ENCODE peak calls at places on chromosomes 1 and 21, in five cellular contexts. One of them, this sample, is unnamed.

GRCh38 chr1:199743227-199743626 is 284.3 kb upstream of the NR5A2 start:
- DNase-seq in A549: no peak
- DNase-seq in GM13977: no peak
- DNase-seq in left ventricle myocardium inferior: no peak
- DNase-seq in IMR-90: peak
- DNase-seq in this sample: no peak

GRCh38 chr1:234571692-234572091 is 38.3 kb downstream of the IRF2BP2 start:
- DNase-seq in IMR-90: no peak
- DNase-seq in GM13977: no peak
- DNase-seq in left ventricle myocardium inferior: no peak
- DNase-seq in A549: no peak
- DNase-seq in this sample: no peak

GRCh38 chr1:29227511-29227910 is 3.2 kb downstream of the MECR start:
- DNase-seq in IMR-90: no peak
- DNase-seq in GM13977: no peak
- DNase-seq in left ventricle myocardium inferior: no peak
- DNase-seq in A549: no peak
- DNase-seq in this sample: no peak

GRCh38 chr1:233614173-233614742 is 352 bp downstream of the KCNK1 start:
- DNase-seq in left ventricle myocardium inferior: peak
- DNase-seq in IMR-90: peak
- DNase-seq in A549: peak
- DNase-seq in GM13977: peak
- DNase-seq in this sample: peak

GRCh38 chr1:3409737-3410434 is 44.6 kb upstream of the ARHGEF16 start:
- DNase-seq in GM13977: no peak
- DNase-seq in left ventricle myocardium inferior: peak
- DNase-seq in IMR-90: peak
- DNase-seq in A549: peak
- DNase-seq in this sample: peak

GRCh38 chr1:81151300-81151699 is 649.4 kb upstream of the ADGRL2 start:
- DNase-seq in IMR-90: peak
- DNase-seq in left ventricle myocardium inferior: no peak
- DNase-seq in A549: no peak
- DNase-seq in GM13977: no peak
- DNase-seq in this sample: no peak

GRCh38 chr1:26780344-26780957 is 7.3 kb upstream of the PIGV start:
- DNase-seq in IMR-90: no peak
- DNase-seq in left ventricle myocardium inferior: no peak
- DNase-seq in A549: no peak
- DNase-seq in GM13977: no peak
- DNase-seq in this sample: no peak

GRCh38 chr1:65042467-65042866 is 76.1 kb upstream of the JAK1 start:
- DNase-seq in A549: no peak
- DNase-seq in IMR-90: no peak
- DNase-seq in GM13977: no peak
- DNase-seq in left ventricle myocardium inferior: no peak
- DNase-seq in this sample: no peak

GRCh38 chr1:201171063-201172036 is 17.1 kb upstream of the TMEM9 start:
- DNase-seq in IMR-90: peak
- DNase-seq in GM13977: peak
- DNase-seq in A549: peak
- DNase-seq in left ventricle myocardium inferior: peak
- DNase-seq in this sample: peak

GRCh38 chr1:100481320-100481719 is 56.6 kb upstream of the GPR88 start:
- DNase-seq in IMR-90: no peak
- DNase-seq in left ventricle myocardium inferior: no peak
- DNase-seq in GM13977: no peak
- DNase-seq in A549: no peak
- DNase-seq in this sample: no peak

GRCh38 chr1:6627031-6627430 is 2.4 kb downstream of the THAP3 start:
- DNase-seq in left ventricle myocardium inferior: no peak
- DNase-seq in IMR-90: no peak
- DNase-seq in GM13977: no peak
- DNase-seq in A549: no peak
- DNase-seq in this sample: no peak

GRCh38 chr1:164718821-164719220 is 159.8 kb downstream of the PBX1 start:
- DNase-seq in A549: no peak
- DNase-seq in IMR-90: peak
- DNase-seq in GM13977: no peak
- DNase-seq in left ventricle myocardium inferior: no peak
- DNase-seq in this sample: no peak

GRCh38 chr1:42014823-42015222 is 96.1 kb upstream of the HIVEP3 start:
- DNase-seq in A549: no peak
- DNase-seq in GM13977: no peak
- DNase-seq in IMR-90: no peak
- DNase-seq in left ventricle myocardium inferior: no peak
- DNase-seq in this sample: no peak

GRCh38 chr1:39671433-39671792 is 494 bp downstream of the NT5C1A start:
- DNase-seq in left ventricle myocardium inferior: peak
- DNase-seq in IMR-90: no peak
- DNase-seq in A549: no peak
- DNase-seq in GM13977: no peak
- DNase-seq in this sample: peak

GRCh38 chr1:234592240-234592639 is 17.7 kb downstream of the IRF2BP2 start:
- DNase-seq in IMR-90: no peak
- DNase-seq in GM13977: no peak
- DNase-seq in left ventricle myocardium inferior: no peak
- DNase-seq in A549: no peak
- DNase-seq in this sample: no peak

GRCh38 chr1:171826973-171827372 is 14.3 kb upstream of the DNM3 start:
- DNase-seq in GM13977: no peak
- DNase-seq in left ventricle myocardium inferior: no peak
- DNase-seq in A549: no peak
- DNase-seq in IMR-90: no peak
- DNase-seq in this sample: no peak

GRCh38 chr1:94739521-94740061 is 80.6 kb upstream of the SLC44A3 start:
- DNase-seq in IMR-90: peak
- DNase-seq in left ventricle myocardium inferior: no peak
- DNase-seq in A549: no peak
- DNase-seq in GM13977: no peak
- DNase-seq in this sample: peak

GRCh38 chr21:25509862-25510261 is 97.4 kb downstream of the MRPL39 start:
- DNase-seq in IMR-90: no peak
- DNase-seq in GM13977: peak
- DNase-seq in A549: no peak
- DNase-seq in left ventricle myocardium inferior: no peak
- DNase-seq in this sample: no peak

GRCh38 chr1:67525053-67525760 is 95.0 kb upstream of the SERBP1 start:
- DNase-seq in left ventricle myocardium inferior: no peak
- DNase-seq in GM13977: no peak
- DNase-seq in IMR-90: no peak
- DNase-seq in A549: no peak
- DNase-seq in this sample: no peak

GRCh38 chr1:65020774-65021173 is 54.4 kb upstream of the JAK1 start:
- DNase-seq in left ventricle myocardium inferior: no peak
- DNase-seq in A549: no peak
- DNase-seq in IMR-90: peak
- DNase-seq in GM13977: no peak
- DNase-seq in this sample: no peak

GRCh38 chr1:246012271-246012854 is 494.7 kb downstream of the SMYD3 start:
- DNase-seq in left ventricle myocardium inferior: no peak
- DNase-seq in IMR-90: peak
- DNase-seq in A549: peak
- DNase-seq in GM13977: peak
- DNase-seq in this sample: no peak

GRCh38 chr1:185015598-185015997 is 29.8 kb upstream of the RNF2 start:
- DNase-seq in left ventricle myocardium inferior: no peak
- DNase-seq in GM13977: no peak
- DNase-seq in IMR-90: no peak
- DNase-seq in A549: no peak
- DNase-seq in this sample: no peak

GRCh38 chr1:182855886-182856285 is 16.7 kb downstream of the DHX9 start:
- DNase-seq in left ventricle myocardium inferior: no peak
- DNase-seq in GM13977: no peak
- DNase-seq in IMR-90: no peak
- DNase-seq in A549: no peak
- DNase-seq in this sample: no peak

GRCh38 chr1:32215629-32216505 is 6.3 kb downstream of the TMEM234 start:
- DNase-seq in GM13977: peak
- DNase-seq in A549: peak
- DNase-seq in IMR-90: peak
- DNase-seq in left ventricle myocardium inferior: peak
- DNase-seq in this sample: no peak

GRCh38 chr1:36384542-36385409 is 948 bp downstream of the STK40 start:
- DNase-seq in A549: no peak
- DNase-seq in IMR-90: no peak
- DNase-seq in left ventricle myocardium inferior: peak
- DNase-seq in GM13977: no peak
- DNase-seq in this sample: peak

GRCh38 chr1:76015478-76016103 is 59.0 kb upstream of the ST6GALNAC3 start:
- DNase-seq in GM13977: no peak
- DNase-seq in left ventricle myocardium inferior: no peak
- DNase-seq in A549: no peak
- DNase-seq in IMR-90: no peak
- DNase-seq in this sample: no peak

GRCh38 chr1:87951852-87952251 is 623.2 kb downstream of the LMO4 start:
- DNase-seq in GM13977: no peak
- DNase-seq in A549: no peak
- DNase-seq in IMR-90: peak
- DNase-seq in left ventricle myocardium inferior: no peak
- DNase-seq in this sample: no peak

GRCh38 chr21:28332796-28333195 is 659.9 kb downstream of the LTN1 start:
- DNase-seq in A549: no peak
- DNase-seq in GM13977: no peak
- DNase-seq in left ventricle myocardium inferior: no peak
- DNase-seq in IMR-90: no peak
- DNase-seq in this sample: no peak

GRCh38 chr1:41683681-41684500 is 199.4 kb upstream of the EDN2 start:
- DNase-seq in IMR-90: peak
- DNase-seq in left ventricle myocardium inferior: no peak
- DNase-seq in A549: no peak
- DNase-seq in GM13977: no peak
- DNase-seq in this sample: no peak

GRCh38 chr1:203661572-203661971 is 34.9 kb downstream of the ATP2B4 start:
- DNase-seq in left ventricle myocardium inferior: peak
- DNase-seq in IMR-90: no peak
- DNase-seq in GM13977: no peak
- DNase-seq in A549: no peak
- DNase-seq in this sample: peak

GRCh38 chr1:45976623-45977022 is 155.8 kb downstream of the PIK3R3 start:
- DNase-seq in left ventricle myocardium inferior: no peak
- DNase-seq in GM13977: no peak
- DNase-seq in IMR-90: no peak
- DNase-seq in A549: no peak
- DNase-seq in this sample: no peak

GRCh38 chr1:9827558-9828185 is 3.9 kb upstream of the CLSTN1 start:
- DNase-seq in left ventricle myocardium inferior: no peak
- DNase-seq in A549: peak
- DNase-seq in IMR-90: no peak
- DNase-seq in GM13977: no peak
- DNase-seq in this sample: no peak
- TF ChIP-seq CTCF in left ventricle myocardium inferior: peak
- TF ChIP-seq CTCF in A549: no peak
- TF ChIP-seq CTCF in IMR-90: peak
- TF ChIP-seq CTCF in GM13977: no peak
- TF ChIP-seq CTCF in this sample: no peak

GRCh38 chr1:84603941-84604830 is 29.9 kb upstream of the CTBS start:
- DNase-seq in left ventricle myocardium inferior: peak
- DNase-seq in IMR-90: peak
- DNase-seq in GM13977: no peak
- DNase-seq in A549: no peak
- DNase-seq in this sample: peak
- TF ChIP-seq CTCF in left ventricle myocardium inferior: peak
- TF ChIP-seq CTCF in IMR-90: peak
- TF ChIP-seq CTCF in GM13977: no peak
- TF ChIP-seq CTCF in A549: no peak
- TF ChIP-seq CTCF in this sample: peak

GRCh38 chr21:41381731-41382130 is 19.9 kb downstream of the MX2 start:
- DNase-seq in A549: no peak
- DNase-seq in IMR-90: no peak
- DNase-seq in GM13977: no peak
- DNase-seq in left ventricle myocardium inferior: no peak
- DNase-seq in this sample: no peak

GRCh38 chr21:41377715-41378114 is 15.9 kb downstream of the MX2 start:
- DNase-seq in left ventricle myocardium inferior: no peak
- DNase-seq in GM13977: no peak
- DNase-seq in A549: no peak
- DNase-seq in IMR-90: no peak
- DNase-seq in this sample: no peak

GRCh38 chr21:41379901-41380300 is 18.1 kb downstream of the MX2 start:
- DNase-seq in IMR-90: no peak
- DNase-seq in left ventricle myocardium inferior: no peak
- DNase-seq in A549: no peak
- DNase-seq in GM13977: no peak
- DNase-seq in this sample: no peak

GRCh38 chr21:41375875-41376274 is 14.0 kb downstream of the MX2 start:
- DNase-seq in GM13977: no peak
- DNase-seq in A549: no peak
- DNase-seq in left ventricle myocardium inferior: no peak
- DNase-seq in IMR-90: no peak
- DNase-seq in this sample: no peak

GRCh38 chr21:41378849-41379248 is 17.0 kb downstream of the MX2 start:
- DNase-seq in IMR-90: no peak
- DNase-seq in A549: no peak
- DNase-seq in GM13977: no peak
- DNase-seq in left ventricle myocardium inferior: no peak
- DNase-seq in this sample: no peak
- TF ChIP-seq CTCF in IMR-90: no peak
- TF ChIP-seq CTCF in A549: no peak
- TF ChIP-seq CTCF in GM13977: no peak
- TF ChIP-seq CTCF in left ventricle myocardium inferior: no peak
- TF ChIP-seq CTCF in this sample: no peak

DNA sequence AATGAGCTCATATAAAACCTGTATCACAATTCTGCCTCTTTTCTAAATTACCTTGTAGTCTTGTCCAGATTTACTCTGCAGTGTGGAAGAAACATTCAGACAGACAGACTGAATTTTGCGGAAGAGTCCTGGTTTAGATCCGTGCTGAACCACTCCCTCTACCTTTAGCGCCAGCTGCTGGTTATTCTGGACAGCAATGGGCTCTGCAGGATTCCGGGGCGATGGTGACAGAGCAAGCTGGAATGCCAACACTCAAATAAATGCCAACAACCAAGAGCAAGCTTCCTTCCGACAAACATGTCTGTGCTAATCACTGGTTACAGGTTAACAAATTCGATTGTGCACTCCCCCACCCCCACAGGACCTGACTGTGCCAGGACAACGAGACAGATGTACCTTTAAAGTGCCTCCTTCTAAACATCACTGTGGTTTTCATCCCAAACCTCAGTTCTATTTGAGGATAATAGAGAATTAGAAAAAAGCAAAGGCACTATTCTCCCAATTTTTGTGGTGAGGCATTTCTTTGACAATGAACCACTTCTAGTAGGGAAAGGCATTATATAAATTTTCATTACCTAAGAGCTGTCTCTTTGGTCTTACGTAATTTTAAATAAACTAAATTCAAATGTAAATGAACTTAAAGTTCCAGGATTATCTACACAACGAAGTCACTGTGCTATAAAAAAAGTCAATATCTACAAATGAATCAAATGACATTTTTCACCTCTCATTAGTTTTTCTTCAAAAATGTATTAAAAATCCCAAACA is 90.4 kb downstream of the INTS7 start:
- DNase-seq in GM13977: no peak
- DNase-seq in left ventricle myocardium inferior: no peak
- DNase-seq in A549: peak
- DNase-seq in IMR-90: peak
- DNase-seq in this sample: no peak
- TF ChIP-seq CTCF in GM13977: no peak
- TF ChIP-seq CTCF in left ventricle myocardium inferior: peak
- TF ChIP-seq CTCF in A549: peak
- TF ChIP-seq CTCF in IMR-90: peak
- TF ChIP-seq CTCF in this sample: peak

This sample was measured in psoas muscle.